ENCODE peak calls at places on chromosome 3, in five cellular contexts. One of them, this sample, is unnamed.

GRCh38 chr3:10286596-10287295 is 6.0 kb downstream of the GHRL start:
- DNase-seq in RPMI8226: no peak
- DNase-seq in activated CD8-positive, alpha-beta memory T cell treated with anti-CD3 and anti-CD28 coated beads for 48 hours: no peak
- DNase-seq in central memory CD8-positive, alpha-beta T cell: peak
- DNase-seq in GM06990: no peak
- DNase-seq in this sample: peak

GRCh38 chr3:37218206-37218605 is 43.8 kb upstream of the LRRFIP2 start:
- DNase-seq in RPMI8226: no peak
- DNase-seq in activated CD8-positive, alpha-beta memory T cell treated with anti-CD3 and anti-CD28 coated beads for 48 hours: no peak
- DNase-seq in central memory CD8-positive, alpha-beta T cell: no peak
- DNase-seq in GM06990: no peak
- DNase-seq in this sample: no peak

GRCh38 chr3:85005947-85006346 is 47.2 kb downstream of the CADM2 start:
- DNase-seq in RPMI8226: no peak
- DNase-seq in activated CD8-positive, alpha-beta memory T cell treated with anti-CD3 and anti-CD28 coated beads for 48 hours: no peak
- DNase-seq in central memory CD8-positive, alpha-beta T cell: no peak
- DNase-seq in GM06990: no peak
- DNase-seq in this sample: peak

GRCh38 chr3:191369081-191370010 is 39.0 kb upstream of the UTS2B start:
- DNase-seq in RPMI8226: no peak
- DNase-seq in activated CD8-positive, alpha-beta memory T cell treated with anti-CD3 and anti-CD28 coated beads for 48 hours: no peak
- DNase-seq in central memory CD8-positive, alpha-beta T cell: no peak
- DNase-seq in GM06990: no peak
- DNase-seq in this sample: no peak

GRCh38 chr3:51718547-51719412 is 11.9 kb downstream of the GRM2 start:
- DNase-seq in RPMI8226: peak
- DNase-seq in activated CD8-positive, alpha-beta memory T cell treated with anti-CD3 and anti-CD28 coated beads for 48 hours: peak
- DNase-seq in central memory CD8-positive, alpha-beta T cell: no peak
- DNase-seq in GM06990: no peak
- DNase-seq in this sample: peak

GRCh38 chr3:68878322-68878721 is 54.0 kb downstream of the TAFA4 start:
- DNase-seq in RPMI8226: peak
- DNase-seq in activated CD8-positive, alpha-beta memory T cell treated with anti-CD3 and anti-CD28 coated beads for 48 hours: no peak
- DNase-seq in central memory CD8-positive, alpha-beta T cell: no peak
- DNase-seq in GM06990: no peak
- DNase-seq in this sample: peak

GRCh38 chr3:196414469-196414868 is 17.8 kb downstream of the UBXN7 start:
- DNase-seq in RPMI8226: no peak
- DNase-seq in activated CD8-positive, alpha-beta memory T cell treated with anti-CD3 and anti-CD28 coated beads for 48 hours: no peak
- DNase-seq in central memory CD8-positive, alpha-beta T cell: no peak
- DNase-seq in GM06990: no peak
- DNase-seq in this sample: no peak

GRCh38 chr3:167084566-167084965 is 295.5 kb downstream of the ZBBX start:
- DNase-seq in RPMI8226: peak
- DNase-seq in activated CD8-positive, alpha-beta memory T cell treated with anti-CD3 and anti-CD28 coated beads for 48 hours: no peak
- DNase-seq in central memory CD8-positive, alpha-beta T cell: no peak
- DNase-seq in GM06990: no peak
- DNase-seq in this sample: no peak

GRCh38 chr3:126994661-126995161 is 11.8 kb downstream of the PLXNA1 start:
- DNase-seq in RPMI8226: no peak
- DNase-seq in activated CD8-positive, alpha-beta memory T cell treated with anti-CD3 and anti-CD28 coated beads for 48 hours: no peak
- DNase-seq in central memory CD8-positive, alpha-beta T cell: no peak
- DNase-seq in GM06990: no peak
- DNase-seq in this sample: no peak

GRCh38 chr3:114213669-114214541 is 23.5 kb downstream of the ZNF80 start:
- DNase-seq in RPMI8226: peak
- DNase-seq in activated CD8-positive, alpha-beta memory T cell treated with anti-CD3 and anti-CD28 coated beads for 48 hours: peak
- DNase-seq in central memory CD8-positive, alpha-beta T cell: peak
- DNase-seq in GM06990: peak
- DNase-seq in this sample: peak

GRCh38 chr3:150220041-150220440 is 188.1 kb upstream of the TSC22D2 start:
- DNase-seq in RPMI8226: peak
- DNase-seq in activated CD8-positive, alpha-beta memory T cell treated with anti-CD3 and anti-CD28 coated beads for 48 hours: no peak
- DNase-seq in central memory CD8-positive, alpha-beta T cell: no peak
- DNase-seq in GM06990: no peak
- DNase-seq in this sample: no peak

This sample was measured in SK-N-SH.